ENCODE peak calls at places on chromosomes 1 and 21, in seven cellular contexts. O, R, G, V, X, N and S are unnamed samples.

GRCh38 chr1:28887418-28887834 is 26.9 kb upstream of the EPB41 start:
- DNase-seq in N (no peak), O (no peak), R (peak), X (peak), G (no peak), V (no peak), S (peak)

GRCh38 chr1:9721606-9722377 is 70.3 kb downstream of the PIK3CD start:
- DNase-seq in O (peak), V (peak), R (peak), X (peak), N (peak), G (no peak), S (peak)

GRCh38 chr21:34535886-34536285 is 23.9 kb upstream of the KCNE1 start:
- DNase-seq in R (no peak), O (no peak), X (peak), G (no peak), N (no peak), V (no peak), S (no peak)

GRCh38 chr1:156463874-156464273 is 36.7 kb downstream of the MEF2D start:
- DNase-seq in X (no peak), R (no peak), V (peak), N (no peak), G (no peak), O (no peak), S (no peak)

GRCh38 chr1:27544818-27545612 is 55.0 kb upstream of the WASF2 start:
- DNase-seq in V (no peak), X (no peak), G (peak), N (no peak), R (no peak), O (no peak), S (peak)

GRCh38 chr1:178633068-178633467 is 92.0 kb upstream of the RALGPS2 start:
- DNase-seq in N (no peak), V (peak), G (peak), O (no peak), X (peak), R (no peak), S (peak)

GRCh38 chr1:59701376-59701775 is 113.4 kb upstream of the HOOK1 start:
- DNase-seq in V (no peak), X (no peak), O (no peak), R (no peak), N (no peak), G (peak), S (peak)

GRCh38 chr1:212650228-212650627 is 41.7 kb downstream of the ATF3 start:
- DNase-seq in N (no peak), O (no peak), G (no peak), V (no peak), X (no peak), R (no peak), S (no peak)

GRCh38 chr1:96792220-96792619 is 70.6 kb downstream of the PTBP2 start:
- DNase-seq in O (no peak), R (no peak), X (no peak), V (no peak), N (no peak), G (no peak), S (no peak)

GRCh38 chr1:25246600-25247023 is 642 bp downstream of the RSRP1 start:
- DNase-seq in G (no peak), O (no peak), V (peak), R (no peak), X (no peak), N (no peak), S (peak)

GRCh38 chr21:37658994-37659458 is 257.2 kb downstream of the KCNJ6 start:
- DNase-seq in N (no peak), V (peak), X (peak), R (no peak), O (no peak), G (peak), S (peak)

GRCh38 chr1:43585596-43585995 is 54.9 kb downstream of the PTPRF start:
- DNase-seq in G (no peak), X (no peak), R (no peak), O (no peak), V (no peak), N (no peak), S (no peak)

GRCh38 chr1:92791487-92792058 is 6.7 kb upstream of the EVI5 start:
- DNase-seq in R (no peak), G (no peak), V (peak), O (no peak), X (no peak), N (no peak), S (no peak)

GRCh38 chr1:7940745-7941436 is at the start of gene TNFRSF9:
- DNase-seq in O (no peak), R (no peak), G (peak), N (no peak), X (peak), V (peak), S (peak)

GRCh38 chr1:91501527-91501859 is 842 bp downstream of the CDC7 start:
- DNase-seq in X (no peak), R (no peak), N (no peak), O (no peak), G (peak), V (no peak), S (no peak)

GRCh38 chr1:47211796-47212269 is 20.2 kb downstream of the TAL1 start:
- DNase-seq in N (no peak), R (no peak), V (peak), O (no peak), G (no peak), X (no peak), S (no peak)

GRCh38 chr1:101005871-101006270 is 19.7 kb downstream of the DPH5 start:
- DNase-seq in N (no peak), R (no peak), V (no peak), O (no peak), G (peak), X (no peak), S (no peak)

GRCh38 chr1:115642168-115643072 is 650 bp downstream of the VANGL1 start:
- DNase-seq in R (peak), V (peak), X (peak), O (peak), N (no peak), G (peak), S (peak)

GRCh38 chr1:11529763-11530730 is 51.1 kb downstream of the DISP3 start:
- DNase-seq in X (no peak), R (no peak), V (no peak), G (no peak), N (no peak), O (peak), S (no peak)

GRCh38 chr1:15328785-15329480 is 80.8 kb upstream of the EFHD2 start:
- DNase-seq in R (no peak), O (no peak), X (peak), V (no peak), G (peak), N (no peak), S (no peak)

GRCh38 chr1:33586111-33586510 is 113.7 kb downstream of the ZSCAN20 start:
- DNase-seq in N (no peak), X (peak), R (no peak), O (no peak), V (no peak), G (peak), S (no peak)

GRCh38 chr1:38551908-38552307 is 307.7 kb downstream of the RRAGC start:
- DNase-seq in R (no peak), V (no peak), O (no peak), X (no peak), G (no peak), N (no peak), S (no peak)

GRCh38 chr21:33403128-33403785 is at the start of gene IFNGR2:
- DNase-seq in G (no peak), O (no peak), N (no peak), V (no peak), X (peak), R (peak), S (peak)

GRCh38 chr1:240737761-240738265 is 125.9 kb upstream of the GREM2 start:
- DNase-seq in N (no peak), O (no peak), X (no peak), R (no peak), V (no peak), G (no peak), S (no peak)

GRCh38 chr1:240739139-240739538 is 127.2 kb upstream of the GREM2 start:
- DNase-seq in V (no peak), X (no peak), G (no peak), R (no peak), N (no peak), O (no peak), S (peak)

GRCh38 chr1:240734001-240734400 is 122.0 kb upstream of the GREM2 start:
- DNase-seq in R (no peak), X (no peak), N (no peak), O (no peak), G (no peak), V (no peak), S (no peak)

GRCh38 chr1:240739754-240740153 is 127.8 kb upstream of the GREM2 start:
- DNase-seq in V (no peak), X (no peak), N (no peak), R (no peak), G (peak), O (no peak), S (no peak)

DNA sequence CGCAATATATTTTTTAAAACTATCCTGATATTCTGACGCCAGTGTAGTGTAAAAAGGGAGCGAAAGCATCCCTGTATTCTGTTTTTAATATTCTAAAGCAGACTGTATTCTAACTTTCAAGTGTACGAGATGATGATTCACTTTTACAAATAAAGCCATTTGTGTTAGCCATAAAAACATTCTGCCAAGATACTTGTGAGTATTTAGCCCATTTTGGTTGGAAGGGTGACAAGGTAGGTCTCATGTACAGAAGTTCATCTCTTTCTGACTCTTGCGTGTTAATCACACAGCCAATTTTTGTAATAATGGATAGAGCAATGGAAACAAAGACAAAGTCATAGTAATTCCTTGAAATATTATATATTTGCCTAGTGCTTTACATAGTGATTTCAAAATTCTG is 125.3 kb upstream of the GREM2 start:
- DNase-seq in N (no peak), V (no peak), R (no peak), G (peak), X (no peak), O (no peak), S (no peak)
- H3K4ac ChIP-seq in N (no peak), V (no peak), R (no peak), G (no peak), X (no peak), O (no peak), S (no peak)

GRCh38 chr1:197139169-197139568 is 7.3 kb downstream of the ASPM start:
- DNase-seq in N (no peak), G (no peak), X (no peak), V (no peak), R (no peak), O (no peak), S (no peak)
- H3K4ac ChIP-seq in N (no peak), G (no peak), X (no peak), V (no peak), R (no peak), O (no peak), S (no peak)

GRCh38 chr1:175632667-175633066 is 110.7 kb downstream of the TNR start:
- DNase-seq in V (no peak), X (no peak), R (no peak), N (no peak), O (no peak), G (no peak), S (no peak)
- H3K4ac ChIP-seq in V (no peak), X (no peak), R (no peak), N (no peak), O (no peak), G (no peak), S (no peak)

GRCh38 chr1:154552036-154552435 is 6.4 kb downstream of the UBE2Q1 start:
- DNase-seq in G (no peak), V (no peak), X (no peak), R (no peak), N (no peak), O (no peak), S (no peak)
- H3K4ac ChIP-seq in G (no peak), V (no peak), X (no peak), R (no peak), N (no peak), O (no peak), S (no peak)

DNA sequence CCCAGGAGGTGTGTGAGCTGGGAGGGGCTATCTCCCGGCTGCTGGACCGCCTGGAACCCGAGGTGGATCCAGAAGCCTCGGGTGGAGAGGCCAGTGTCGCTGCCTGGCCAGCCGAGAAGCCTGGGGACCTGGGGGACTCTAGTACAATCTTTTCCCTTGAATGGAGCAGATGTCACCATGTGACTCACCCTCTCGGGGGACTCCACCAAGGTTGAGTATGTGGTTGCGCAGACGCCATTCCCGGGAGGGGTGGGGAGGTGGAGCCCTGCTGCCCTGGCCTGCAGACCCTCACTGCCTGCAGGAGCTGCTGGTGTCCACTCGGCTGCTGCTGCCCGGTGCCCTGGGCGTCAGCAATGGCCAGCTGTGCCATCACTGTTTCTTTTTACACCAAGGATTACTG is 40.3 kb downstream of the TP73 start:
- DNase-seq in R (no peak), O (no peak), V (no peak), N (no peak), X (no peak), G (no peak), S (no peak)
- H3K4ac ChIP-seq in R (no peak), O (no peak), V (no peak), N (no peak), X (no peak), G (no peak), S (no peak)

GRCh38 chr1:64884261-64885040 is 81.9 kb downstream of the JAK1 start:
- DNase-seq in N (no peak), X (no peak), R (no peak), O (no peak), G (peak), V (no peak), S (no peak)

GRCh38 chr1:64882574-64883255 is 83.6 kb downstream of the JAK1 start:
- DNase-seq in X (no peak), R (no peak), V (no peak), G (no peak), O (no peak), N (no peak), S (no peak)

GRCh38 chr1:64887689-64888217 is 78.6 kb downstream of the JAK1 start:
- DNase-seq in X (peak), O (no peak), G (no peak), R (no peak), V (no peak), N (no peak), S (peak)

GRCh38 chr1:64886877-64887276 is 79.5 kb downstream of the JAK1 start:
- DNase-seq in R (peak), O (no peak), V (no peak), G (no peak), N (no peak), X (no peak), S (no peak)

GRCh38 chr1:64885648-64886047 is 80.7 kb downstream of the JAK1 start:
- DNase-seq in X (no peak), R (no peak), G (no peak), V (no peak), N (no peak), O (no peak), S (no peak)
- H3K4ac ChIP-seq in X (no peak), R (no peak), G (no peak), V (no peak), N (no peak), O (no peak), S (no peak)

DNA sequence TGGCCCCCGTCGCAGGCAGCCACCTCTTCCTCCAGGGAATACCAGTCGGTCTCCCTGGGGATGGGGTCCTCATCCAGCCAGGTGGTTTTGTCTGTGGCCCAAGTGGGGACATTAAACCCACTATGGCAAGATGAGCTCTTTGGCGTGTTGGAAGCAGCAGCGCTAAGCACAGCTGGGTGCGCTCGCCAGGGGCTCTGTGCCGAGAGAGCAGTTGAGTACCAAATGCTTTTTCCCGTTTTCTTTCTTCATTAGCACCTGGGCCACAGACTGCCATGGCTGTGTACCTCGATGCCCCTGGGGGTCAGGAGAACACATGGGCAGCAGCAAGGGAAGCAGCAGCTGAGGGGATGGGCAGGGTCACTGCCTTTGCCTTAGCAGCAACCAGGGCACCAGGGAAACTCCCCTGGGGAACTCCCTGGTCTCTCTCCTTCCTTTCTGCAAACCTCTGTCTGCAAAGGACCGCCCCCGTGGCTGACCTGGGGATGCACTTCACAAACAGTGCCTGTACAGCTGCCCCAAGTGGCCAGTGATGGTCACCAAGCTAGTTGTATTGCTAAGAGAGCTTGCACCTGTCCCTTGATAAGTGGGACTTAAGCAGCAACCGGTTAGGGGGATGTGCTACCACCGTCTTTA is 31.1 kb downstream of the EDARADD start:
- DNase-seq in X (no peak), R (no peak), V (no peak), O (peak), N (no peak), G (no peak), S (no peak)
- H3K4ac ChIP-seq in X (no peak), R (no peak), V (no peak), O (no peak), N (no peak), G (no peak), S (no peak)